ENCODE peak calls at places on chromosomes 12 and 14, in seven cellular contexts. Y is thyroid gland, U is WERI-Rb-1, C is Peyer's patch, R is dorsolateral prefrontal cortex, I is uterus, D is astrocyte of the spinal cord. G is an unnamed sample.

GRCh38 chr12:49535921-49536525 is 2.8 kb upstream of the KCNH3 start:
- DNase-seq in U (no peak), R (no peak), I (no peak), Y (no peak), D (no peak), C (no peak), G (no peak)

GRCh38 chr14:64478634-64479250 is 13.4 kb downstream of the AKAP5 start:
- DNase-seq in C (no peak), Y (no peak), I (no peak), U (no peak), D (peak), R (no peak), G (no peak)

GRCh38 chr14:68824517-68825347 is 31.9 kb upstream of the ZFP36L1 start:
- DNase-seq in C (peak), R (peak), U (peak), Y (peak), D (peak), I (peak), G (peak)

GRCh38 chr12:19847294-19848059 is 408.2 kb downstream of the AEBP2 start:
- DNase-seq in D (peak), C (no peak), Y (no peak), I (peak), R (no peak), U (no peak), G (no peak)

GRCh38 chr14:80211143-80212024 is at the start of gene DIO2:
- DNase-seq in I (no peak), Y (peak), R (no peak), C (no peak), D (no peak), U (no peak), G (no peak)

GRCh38 chr12:11621797-11622423 is 27.6 kb upstream of the ETV6 start:
- DNase-seq in C (no peak), I (no peak), D (no peak), Y (peak), U (no peak), R (no peak), G (peak)

GRCh38 chr12:68899251-68899771 is 33.7 kb downstream of the CPM start:
- DNase-seq in C (peak), D (peak), Y (peak), R (no peak), I (no peak), U (no peak), G (no peak)

GRCh38 chr12:111596985-111597730 is 2.0 kb downstream of the ATXN2 start:
- DNase-seq in Y (peak), I (peak), U (peak), R (peak), C (peak), D (peak), G (peak)

GRCh38 chr12:125100551-125101434 is 35.6 kb downstream of the AACS start:
- DNase-seq in D (no peak), R (no peak), C (no peak), U (no peak), I (no peak), Y (no peak), G (no peak)

DNA sequence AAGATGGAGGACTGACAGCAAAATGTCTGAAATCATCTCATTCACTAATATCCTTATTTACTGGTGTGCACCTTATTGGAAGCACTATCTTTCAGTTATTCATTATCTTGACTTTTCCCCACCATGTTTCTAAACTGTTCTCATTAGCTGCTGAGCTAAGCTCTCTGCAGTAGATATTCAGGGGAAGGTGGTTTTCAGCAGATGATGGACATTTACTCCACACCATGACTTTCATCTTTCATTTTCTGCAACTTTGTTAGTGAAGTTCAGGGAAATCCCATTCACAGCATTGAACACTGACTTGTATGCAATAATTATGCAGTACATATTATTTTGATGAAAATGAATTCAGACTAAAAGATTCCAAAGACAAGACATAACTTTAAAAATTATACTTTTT is 373.6 kb upstream of the FLRT2 start:
- DNase-seq in R (no peak), I (no peak), U (no peak), C (no peak), Y (no peak), D (no peak), G (no peak)
- TF ChIP-seq CTCF in R (no peak), I (no peak), U (no peak), C (no peak), Y (no peak), D (no peak), G (no peak)

GRCh38 chr14:22155582-22155981 is 433.4 kb downstream of the DAD1 start:
- DNase-seq in C (no peak), R (no peak), U (no peak), Y (no peak), D (no peak), I (no peak), G (no peak)

GRCh38 chr14:22147716-22148115 is 441.3 kb downstream of the DAD1 start:
- DNase-seq in C (no peak), D (no peak), U (no peak), R (no peak), I (no peak), Y (no peak), G (no peak)

GRCh38 chr14:22152901-22153300 is 436.1 kb downstream of the DAD1 start:
- DNase-seq in C (no peak), D (no peak), I (no peak), U (no peak), Y (no peak), R (no peak), G (no peak)

GRCh38 chr14:22151091-22151490 is 437.9 kb downstream of the DAD1 start:
- DNase-seq in I (no peak), Y (no peak), U (no peak), D (no peak), C (no peak), R (no peak), G (no peak)

GRCh38 chr14:22152161-22152870 is 436.7 kb downstream of the DAD1 start:
- DNase-seq in R (no peak), I (no peak), Y (no peak), U (no peak), C (no peak), D (no peak), G (no peak)
- TF ChIP-seq CTCF in R (no peak), I (no peak), Y (no peak), U (no peak), C (no peak), D (no peak), G (no peak)

GRCh38 chr12:77685112-77685511 is 145.6 kb upstream of the NAV3 start:
- DNase-seq in I (peak), R (peak), Y (peak), U (peak), D (peak), C (no peak), G (peak)
- TF ChIP-seq CTCF in I (peak), R (peak), Y (peak), U (peak), D (peak), C (peak), G (peak)

GRCh38 chr12:33514893-33515292 is 75.3 kb upstream of the SYT10 start:
- DNase-seq in Y (no peak), C (no peak), I (no peak), R (no peak), U (no peak), D (no peak), G (no peak)
- TF ChIP-seq CTCF in Y (no peak), C (no peak), I (no peak), R (no peak), U (peak), D (no peak), G (no peak)

GRCh38 chr14:99248761-99249171 is 23.2 kb downstream of the BCL11B start:
- DNase-seq in Y (no peak), C (no peak), R (no peak), I (no peak), U (no peak), D (no peak), G (no peak)
- TF ChIP-seq CTCF in Y (no peak), C (no peak), R (no peak), I (no peak), U (no peak), D (no peak), G (no peak)

G was measured in BE2C.